ENCODE peak calls at places on chromosomes 13 and 19, in eight cellular contexts. M, D, R, G, L, S, F and V are unnamed samples.

GRCh38 chr19:50702870-50703829 is 16.5 kb downstream of the SHANK1 start:
- DNase-seq in M (no peak), D (no peak), R (no peak), G (no peak), L (no peak), S (no peak), F (no peak), V (no peak)

GRCh38 chr13:39913928-39914327 is 258.5 kb downstream of the COG6 start:
- DNase-seq in M (no peak), D (no peak), R (no peak), G (no peak), L (no peak), S (no peak), F (peak), V (no peak)

GRCh38 chr19:27714857-27715256 is 1498.1 kb downstream of the UQCRFS1 start:
- DNase-seq in M (no peak), D (no peak), R (no peak), G (no peak), L (no peak), S (no peak), F (no peak), V (no peak)

GRCh38 chr13:114046447-114046846 is 72.6 kb upstream of the C13orf46 start:
- DNase-seq in M (no peak), D (no peak), R (no peak), G (no peak), L (no peak), S (no peak), F (no peak), V (no peak)

GRCh38 chr13:109331898-109332297 is 454.5 kb downstream of the IRS2 start:
- DNase-seq in M (peak), D (peak), R (peak), G (peak), L (no peak), S (no peak), F (no peak), V (no peak)

GRCh38 chr13:80707000-80707983 is 366.4 kb upstream of the SPRY2 start:
- DNase-seq in M (no peak), D (no peak), R (no peak), G (no peak), L (no peak), S (no peak), F (no peak), V (no peak)

GRCh38 chr13:100707818-100708740 is 33.5 kb upstream of the TMTC4 start:
- DNase-seq in M (peak), D (no peak), R (peak), G (no peak), L (no peak), S (no peak), F (no peak), V (no peak)

GRCh38 chr13:51814825-51815650 is 11.1 kb upstream of the DHRS12 start:
- DNase-seq in M (peak), D (peak), R (no peak), G (no peak), L (peak), S (peak), F (peak), V (peak)

GRCh38 chr13:49300716-49301589 is 53.2 kb downstream of the CDADC1 start:
- DNase-seq in M (peak), D (peak), R (peak), G (peak), L (no peak), S (peak), F (peak), V (peak)

GRCh38 chr13:48156466-48156865 is 61.6 kb upstream of the MED4 start:
- DNase-seq in M (no peak), D (no peak), R (no peak), G (no peak), L (no peak), S (no peak), F (no peak), V (peak)

DNA sequence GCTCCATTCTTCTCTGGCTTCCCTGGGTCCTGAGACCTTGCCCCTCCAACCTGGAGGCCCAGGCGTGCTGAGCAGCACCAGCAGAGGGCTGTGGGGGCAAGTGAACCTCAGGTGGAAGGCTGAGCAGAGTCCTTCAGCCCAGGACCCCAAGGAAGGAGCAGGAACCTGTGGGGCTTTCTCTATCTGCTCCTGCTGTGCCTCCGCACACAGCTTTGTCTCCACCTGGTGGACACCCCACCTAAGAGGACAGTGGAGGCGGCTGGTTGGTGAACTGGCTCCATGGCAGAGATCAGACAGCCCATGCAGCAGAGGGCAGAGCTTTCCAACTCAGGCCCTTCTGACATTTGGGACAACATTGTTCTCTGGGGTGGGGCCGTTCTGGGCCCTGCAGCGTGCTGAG is 19.7 kb downstream of the ZFR2 start:
- DNase-seq in M (no peak), D (peak), R (no peak), G (no peak), L (no peak), S (no peak), F (no peak), V (peak)
- TF ChIP-seq CTCF in M (no peak), D (peak), R (peak), G (peak), L (no peak), S (peak), F (no peak), V (peak)

DNA sequence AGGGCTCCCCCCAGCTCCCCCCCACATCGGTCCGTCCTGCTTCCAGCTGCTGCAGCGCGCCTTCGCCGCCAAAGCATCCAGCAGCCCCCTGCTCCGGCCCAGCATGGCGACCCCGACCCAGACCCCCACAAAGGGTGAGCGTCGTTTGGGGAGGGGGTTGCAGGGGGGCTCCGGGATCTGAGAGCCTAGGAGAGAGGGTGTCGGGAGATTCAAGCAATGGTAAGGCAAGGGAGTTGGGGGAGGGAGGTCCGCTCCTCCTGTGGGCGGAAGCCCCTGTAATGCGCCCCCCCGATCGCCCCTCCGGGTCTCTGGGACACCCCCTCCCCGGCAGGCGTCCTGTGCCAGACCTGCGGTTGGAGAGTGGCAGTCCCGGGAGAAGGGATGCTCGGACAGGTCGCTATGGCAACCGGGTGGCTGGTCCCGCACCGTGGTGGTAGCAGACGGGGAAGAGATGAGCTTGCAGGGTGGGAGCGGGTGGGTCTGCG is at the start of gene FXYD7:
- DNase-seq in M (no peak), D (no peak), R (no peak), G (no peak), L (peak), S (no peak), F (no peak), V (no peak)
- TF ChIP-seq CTCF in M (no peak), D (no peak), R (no peak), G (no peak), L (no peak), S (peak), F (no peak), V (peak)

DNA sequence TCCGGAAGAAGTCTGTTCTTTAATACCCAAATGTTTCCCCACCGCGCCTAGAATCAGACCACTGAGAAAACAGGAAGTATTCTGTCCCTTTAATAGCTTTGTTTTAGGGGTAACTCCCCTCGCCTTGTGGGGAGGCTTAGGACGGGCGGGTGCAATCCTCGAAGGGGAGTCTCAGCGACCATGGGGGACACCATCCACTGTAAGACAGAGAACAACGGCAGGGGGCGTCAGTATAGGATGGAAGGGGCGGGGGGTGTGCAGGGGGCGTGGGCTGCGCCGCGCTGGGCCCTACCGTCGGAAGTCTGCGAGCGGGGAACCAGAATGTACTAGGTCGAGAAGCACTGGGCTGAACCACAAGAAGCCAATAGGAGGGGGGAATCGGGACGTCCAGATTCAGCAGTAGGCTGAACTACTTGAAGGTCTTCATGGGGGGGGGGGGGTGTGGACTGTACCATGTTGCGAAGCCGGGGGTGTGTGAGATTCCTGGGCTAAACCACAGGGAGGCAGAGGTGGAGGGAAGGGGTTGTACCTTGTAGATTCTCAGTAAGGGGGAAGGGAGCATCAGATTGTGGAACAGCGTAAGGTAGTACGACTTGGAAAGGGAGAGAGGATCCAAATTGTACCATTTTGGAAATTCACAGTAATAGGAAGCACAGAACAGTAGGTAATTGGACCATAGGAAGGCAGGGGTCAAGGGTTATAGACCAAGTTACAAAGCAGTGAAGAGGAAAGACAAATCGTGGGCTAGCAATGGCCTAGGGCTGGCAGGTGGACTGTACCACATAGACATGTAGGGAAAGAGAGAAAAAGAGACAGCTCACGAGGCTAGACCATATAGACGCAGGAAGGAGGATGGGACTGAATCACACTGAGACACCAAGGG is 1.0 kb upstream of the DBP start:
- DNase-seq in M (peak), D (peak), R (peak), G (peak), L (peak), S (peak), F (peak), V (peak)
- TF ChIP-seq CTCF in M (no peak), D (peak), R (no peak), G (no peak), L (peak), S (peak), F (no peak), V (no peak)

GRCh38 chr13:30978981-30979956 is 46.8 kb downstream of the TEX26 start:
- DNase-seq in M (no peak), D (peak), R (no peak), G (no peak), L (no peak), S (no peak), F (no peak), V (peak)
- TF ChIP-seq CTCF in M (peak), D (peak), R (peak), G (peak), L (no peak), S (peak), F (no peak), V (peak)

GRCh38 chr13:21672811-21673591 is 2.1 kb downstream of the FGF9 start:
- DNase-seq in M (no peak), D (no peak), R (no peak), G (no peak), L (no peak), S (no peak), F (no peak), V (no peak)

GRCh38 chr13:21670883-21671792 is at the start of gene FGF9:
- DNase-seq in M (peak), D (peak), R (peak), G (no peak), L (peak), S (peak), F (peak), V (peak)

GRCh38 chr13:21671793-21672680 is 1.2 kb downstream of the FGF9 start:
- DNase-seq in M (no peak), D (no peak), R (no peak), G (no peak), L (no peak), S (no peak), F (no peak), V (no peak)

GRCh38 chr13:21668665-21669599 is 1.9 kb upstream of the FGF9 start:
- DNase-seq in M (peak), D (peak), R (peak), G (no peak), L (peak), S (peak), F (no peak), V (peak)

GRCh38 chr13:21670006-21670882 is 629 bp upstream of the FGF9 start:
- DNase-seq in M (peak), D (peak), R (peak), G (no peak), L (peak), S (peak), F (no peak), V (peak)
- TF ChIP-seq CTCF in M (no peak), D (peak), R (no peak), G (no peak), L (no peak), S (peak), F (no peak), V (peak)

DNA sequence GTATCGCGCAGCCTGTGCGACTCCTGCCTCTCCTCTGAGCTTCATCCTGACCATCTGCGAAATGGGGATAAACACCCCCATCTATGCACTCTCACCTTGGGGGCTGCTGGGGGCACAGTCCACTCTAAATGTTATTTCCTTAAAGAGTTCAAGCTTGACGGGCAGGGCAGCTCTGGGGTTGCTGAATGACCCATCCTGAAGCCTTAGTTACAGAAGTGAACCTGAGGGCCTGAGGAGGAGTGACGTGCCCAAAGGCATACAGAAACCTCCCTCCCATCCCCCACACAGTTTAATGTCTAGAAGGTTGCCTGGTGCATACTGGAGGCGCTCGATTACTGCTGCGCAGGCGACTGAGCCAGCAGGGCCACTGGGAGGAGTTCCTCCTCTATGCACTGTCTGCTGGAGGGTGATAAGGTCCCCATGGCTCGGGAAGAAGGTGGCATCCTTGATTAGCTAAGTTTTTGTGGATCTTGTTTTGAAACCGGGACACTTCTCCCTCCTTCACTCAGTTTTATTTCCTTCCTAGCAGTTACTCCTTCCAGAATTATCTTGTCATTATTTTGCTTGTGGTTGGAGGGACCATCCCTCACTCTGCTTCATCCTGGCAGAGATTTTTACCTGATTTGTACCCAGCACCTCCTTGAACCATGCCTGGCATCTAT is 572 bp upstream of the FKBP8 start:
- DNase-seq in M (peak), D (peak), R (peak), G (no peak), L (no peak), S (no peak), F (no peak), V (no peak)
- TF ChIP-seq CTCF in M (no peak), D (no peak), R (no peak), G (no peak), L (no peak), S (no peak), F (no peak), V (no peak)

DNA sequence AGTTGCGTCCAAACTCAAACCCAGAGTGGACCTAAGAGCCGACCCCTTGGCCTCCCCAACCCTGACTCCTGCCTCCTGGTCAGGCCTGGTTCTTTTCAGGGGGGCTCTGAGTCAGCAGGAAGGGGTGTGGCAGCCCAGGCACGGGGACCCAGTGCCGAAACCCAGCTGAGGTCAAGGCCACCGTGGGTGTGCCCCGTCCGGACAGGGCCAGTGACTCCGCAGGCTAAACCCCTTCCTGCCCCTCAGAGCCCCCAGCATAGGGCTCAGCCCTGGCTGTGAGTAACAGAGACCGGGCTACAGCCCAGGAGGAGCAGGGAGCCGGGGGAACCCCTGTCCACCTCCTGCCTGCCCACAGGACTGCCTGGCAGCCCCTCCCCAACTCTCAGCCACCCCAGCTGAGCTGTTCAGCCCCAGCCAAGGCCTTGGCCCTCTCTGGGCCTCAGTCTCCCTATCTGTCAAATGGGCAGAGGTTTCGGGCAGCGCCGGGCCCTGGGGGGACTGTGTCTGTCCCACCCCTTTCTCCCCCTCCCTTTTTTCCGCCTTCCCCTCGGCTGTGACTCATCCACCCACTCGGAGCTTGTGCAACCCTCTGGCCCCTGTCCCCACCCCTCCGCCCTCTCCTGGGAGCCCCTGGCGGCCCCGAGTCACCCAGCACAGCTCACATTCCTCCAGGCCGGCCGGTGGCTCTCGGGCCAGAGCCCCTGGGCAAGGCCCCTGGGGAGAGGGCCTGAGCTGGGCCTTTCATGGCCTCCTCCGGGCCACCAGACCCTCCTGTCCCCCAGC is 8.6 kb downstream of the ZBTB7A start:
- DNase-seq in M (peak), D (peak), R (peak), G (peak), L (peak), S (no peak), F (peak), V (no peak)
- TF ChIP-seq CTCF in M (no peak), D (peak), R (no peak), G (peak), L (no peak), S (no peak), F (no peak), V (no peak)

DNA sequence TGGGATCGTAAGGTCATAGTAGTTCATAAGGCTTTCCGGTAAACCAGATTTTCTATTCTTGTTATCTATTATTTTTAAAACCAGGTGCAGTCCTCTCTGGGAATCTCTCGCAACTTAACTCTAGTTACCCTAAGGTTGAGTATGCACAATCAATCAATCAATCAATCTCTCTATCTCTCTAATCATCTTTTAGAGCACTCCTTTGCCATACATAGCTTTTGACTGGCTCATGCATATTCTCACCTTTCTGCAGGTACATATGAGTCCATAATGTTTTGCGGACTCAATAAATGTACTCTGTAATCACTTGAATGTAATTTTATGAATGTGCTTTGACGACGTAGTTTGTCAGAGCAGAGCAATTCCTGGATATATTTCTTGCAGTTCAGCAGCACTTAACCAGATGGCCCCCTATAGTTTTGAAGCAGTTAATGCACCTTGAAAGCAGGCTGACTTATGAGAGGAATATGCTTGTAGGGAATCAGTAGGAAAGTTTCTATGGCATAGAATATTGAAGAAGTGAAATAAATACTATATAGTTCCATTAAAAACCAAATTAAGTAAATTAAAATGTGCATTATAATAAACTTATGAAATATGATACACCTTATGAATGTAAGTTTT is 524.7 kb downstream of the GPC5 start:
- DNase-seq in M (no peak), D (peak), R (no peak), G (no peak), L (no peak), S (no peak), F (no peak), V (no peak)
- TF ChIP-seq CTCF in M (no peak), D (no peak), R (no peak), G (no peak), L (no peak), S (peak), F (no peak), V (peak)